ENCODE peak calls at places on chromosome 7, in seven cellular contexts. E, R, H, M, C, N and Y are unnamed samples.

GRCh38 chr7:98488167-98488566 is 87.3 kb upstream of the BAIAP2L1 start:
- DNase-seq in E (no peak), R (no peak), H (no peak), M (no peak), C (no peak), N (no peak), Y (no peak)

GRCh38 chr7:24870766-24871165 is 109.2 kb downstream of the OSBPL3 start:
- DNase-seq in E (no peak), R (no peak), H (peak), M (no peak), C (no peak), N (no peak), Y (no peak)

GRCh38 chr7:41481353-41481752 is 221.5 kb downstream of the INHBA start:
- DNase-seq in E (no peak), R (no peak), H (no peak), M (peak), C (no peak), N (no peak), Y (no peak)

GRCh38 chr7:79564123-79564522 is 110.7 kb upstream of the MAGI2 start:
- DNase-seq in E (no peak), R (no peak), H (no peak), M (no peak), C (no peak), N (no peak), Y (no peak)

GRCh38 chr7:29416906-29417305 is 146.7 kb upstream of the PRR15 start:
- DNase-seq in E (no peak), R (no peak), H (no peak), M (no peak), C (no peak), N (no peak), Y (no peak)

GRCh38 chr7:10888861-10889260 is 84.8 kb upstream of the PHF14 start:
- DNase-seq in E (no peak), R (no peak), H (no peak), M (no peak), C (no peak), N (no peak), Y (no peak)

GRCh38 chr7:28481131-28481926 is 69.0 kb downstream of the CREB5 start:
- DNase-seq in E (no peak), R (no peak), H (no peak), M (peak), C (no peak), N (peak), Y (no peak)

GRCh38 chr7:129719980-129720732 is 108.6 kb downstream of the NRF1 start:
- DNase-seq in E (no peak), R (no peak), H (no peak), M (peak), C (no peak), N (peak), Y (no peak)

GRCh38 chr7:2876031-2876862 is 32.1 kb upstream of the GNA12 start:
- DNase-seq in E (no peak), R (no peak), H (peak), M (peak), C (peak), N (peak), Y (no peak)

GRCh38 chr7:150998341-150998740 is 7.5 kb downstream of the NOS3 start:
- DNase-seq in E (no peak), R (no peak), H (no peak), M (no peak), C (no peak), N (no peak), Y (no peak)

GRCh38 chr7:100247152-100247757 is 27.5 kb downstream of the PVRIG start:
- DNase-seq in E (peak), R (peak), H (peak), M (peak), C (peak), N (peak), Y (peak)

GRCh38 chr7:158120751-158121150 is 466.9 kb downstream of the PTPRN2 start:
- DNase-seq in E (no peak), R (no peak), H (no peak), M (no peak), C (no peak), N (no peak), Y (no peak)
- TF ChIP-seq CTCF in E (no peak), R (no peak), H (no peak), M (no peak), C (no peak), N (no peak), Y (no peak)

GRCh38 chr7:126424985-126425384 is 827.8 kb downstream of the GRM8 start:
- DNase-seq in E (no peak), R (no peak), H (no peak), M (no peak), C (no peak), N (no peak), Y (no peak)

GRCh38 chr7:126426652-126427051 is 826.1 kb downstream of the GRM8 start:
- DNase-seq in E (no peak), R (no peak), H (peak), M (no peak), C (no peak), N (no peak), Y (no peak)
- TF ChIP-seq CTCF in E (no peak), R (no peak), H (no peak), M (no peak), C (no peak), N (no peak), Y (no peak)

GRCh38 chr7:44244282-44244681 is 43.5 kb downstream of the YKT6 start:
- DNase-seq in E (no peak), R (peak), H (no peak), M (peak), C (peak), N (peak), Y (peak)
- TF ChIP-seq CTCF in E (peak), R (peak), H (peak), M (peak), C (peak), N (peak), Y (peak)

GRCh38 chr7:50594734-50595537 is 29.7 kb upstream of the DDC start:
- DNase-seq in E (no peak), R (no peak), H (no peak), M (no peak), C (no peak), N (no peak), Y (no peak)
- TF ChIP-seq CTCF in E (no peak), R (no peak), H (no peak), M (no peak), C (no peak), N (no peak), Y (no peak)

GRCh38 chr7:138602456-138602855 is 98.7 kb downstream of the SVOPL start:
- DNase-seq in E (no peak), R (no peak), H (no peak), M (no peak), C (no peak), N (no peak), Y (no peak)
- TF ChIP-seq CTCF in E (no peak), R (no peak), H (no peak), M (no peak), C (no peak), N (no peak), Y (no peak)

DNA sequence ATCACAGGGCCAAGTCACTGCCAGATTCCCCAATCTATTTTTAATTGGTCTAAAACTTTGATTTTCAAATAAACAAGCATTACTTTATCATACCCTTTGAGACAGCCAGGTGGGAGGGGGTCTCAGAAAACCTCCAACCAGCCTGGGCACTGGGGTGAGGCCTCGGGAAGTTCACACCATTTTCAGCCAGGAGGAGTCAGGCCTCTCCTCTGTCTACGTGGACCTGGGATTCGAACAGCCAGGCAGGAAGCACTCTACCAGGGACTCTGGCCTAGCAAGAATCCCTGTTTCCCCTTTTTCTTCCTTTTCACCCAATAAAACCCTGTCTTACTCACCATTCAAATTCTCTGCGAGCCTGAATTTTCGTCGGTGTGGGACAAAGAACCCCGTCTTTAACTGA is 151.4 kb upstream of the COL1A2 start:
- DNase-seq in E (no peak), R (no peak), H (no peak), M (no peak), C (peak), N (no peak), Y (peak)
- TF ChIP-seq CTCF in E (no peak), R (no peak), H (no peak), M (no peak), C (peak), N (no peak), Y (no peak)

DNA sequence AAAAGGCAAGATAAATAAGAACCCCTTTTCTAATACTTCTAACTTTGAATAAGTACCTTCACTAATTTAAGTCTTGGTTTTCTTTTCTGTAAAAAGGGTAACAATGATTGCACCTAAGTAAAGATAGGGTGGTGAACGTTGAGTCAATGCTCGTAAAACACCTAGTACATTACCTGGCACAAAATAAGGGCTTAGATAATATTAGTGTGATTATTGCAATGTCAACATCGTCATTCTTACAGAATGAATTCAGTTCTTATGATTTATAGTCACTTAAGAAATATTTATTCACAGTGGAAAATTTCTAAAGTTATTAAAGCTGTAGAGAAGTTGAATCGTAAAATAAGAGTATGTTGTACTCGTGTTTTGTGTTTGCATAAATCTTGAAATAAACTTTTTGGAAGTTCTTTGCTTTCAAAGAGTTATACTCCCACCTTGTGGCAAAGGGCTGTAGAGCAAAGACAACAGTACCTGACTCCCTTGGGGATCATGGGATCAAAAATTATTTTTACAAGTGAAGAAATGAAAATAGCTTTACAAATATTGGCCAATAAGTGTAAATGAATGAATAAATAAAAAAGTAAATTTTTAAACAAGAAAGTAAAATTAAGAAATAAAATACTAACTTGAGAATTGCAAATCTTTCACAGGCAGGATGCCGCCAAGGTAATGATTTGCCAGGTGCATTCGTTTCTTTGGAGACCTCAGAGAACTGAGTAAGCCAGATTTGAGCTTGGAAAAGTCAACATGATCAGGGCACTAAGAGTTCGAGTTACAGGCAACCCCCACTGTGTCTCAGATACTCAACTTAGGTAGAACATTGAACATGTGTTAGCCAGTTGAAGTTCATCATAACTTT is 285.8 kb upstream of the CACNA2D1 start:
- DNase-seq in E (no peak), R (peak), H (peak), M (peak), C (peak), N (peak), Y (peak)
- TF ChIP-seq CTCF in E (peak), R (peak), H (peak), M (peak), C (peak), N (peak), Y (peak)

GRCh38 chr7:7181519-7182155 is 707 bp upstream of the C1GALT1 start:
- DNase-seq in E (no peak), R (peak), H (peak), M (peak), C (peak), N (peak), Y (peak)
- TF ChIP-seq CTCF in E (no peak), R (no peak), H (peak), M (no peak), C (no peak), N (no peak), Y (no peak)